ENCODE peak calls at places on chromosomes 4 and X, in six cellular contexts. M is IMR-90, C is neuronal stem cell, F is H1, X is H9, G is mesenchymal stem cell. Q is an unnamed sample. For H3K4me1, the result is how much of the 10 kb centered on the place peaks cover.

GRCh38 chrX:1807301-1807731 is 192.5 kb downstream of the ASMT start:
- DNase-seq in M (peak), C (peak), F (peak), X (peak), G (no peak), Q (no peak)

GRCh38 chr4:98564847-98565246 is 93.6 kb downstream of the TSPAN5 start:
- DNase-seq in M (no peak), C (no peak), F (no peak), X (no peak), G (no peak), Q (no peak)

GRCh38 chrX:53288173-53288572 is 6.8 kb upstream of the IQSEC2 start:
- DNase-seq in M (no peak), C (peak), F (no peak), X (peak), G (peak), Q (no peak)

GRCh38 chr4:105894570-105895323 is 524 bp upstream of the NPNT start:
- DNase-seq in M (no peak), C (peak), F (no peak), X (peak), G (peak), Q (peak)

GRCh38 chr4:159480826-159481225 is 377.9 kb downstream of the RAPGEF2 start:
- DNase-seq in M (no peak), C (no peak), F (no peak), X (no peak), G (no peak), Q (no peak)

GRCh38 chr4:1215347-1216075 is 33.4 kb downstream of the CTBP1 start:
- DNase-seq in M (no peak), C (no peak), F (no peak), X (no peak), G (no peak), Q (no peak)

GRCh38 chrX:37627602-37628001 is 56.1 kb downstream of the LANCL3 start:
- DNase-seq in M (no peak), C (no peak), F (no peak), X (no peak), G (no peak), Q (no peak)

GRCh38 chrX:119989905-119990408 is 46.4 kb upstream of the NKAP start:
- DNase-seq in M (no peak), C (no peak), F (no peak), X (peak), G (no peak), Q (no peak)

GRCh38 chr4:184664445-184665210 is 15.1 kb downstream of the PRIMPOL start:
- DNase-seq in M (peak), C (no peak), F (no peak), X (peak), G (no peak), Q (no peak)

GRCh38 chr4:21765810-21766407 is 182.7 kb downstream of the KCNIP4 start:
- DNase-seq in M (peak), C (peak), F (peak), X (peak), G (peak), Q (peak)

GRCh38 chrX:46582325-46582724 is 8.8 kb downstream of the CHST7 start:
- DNase-seq in M (peak), C (no peak), F (no peak), X (no peak), G (peak), Q (peak)

GRCh38 chrX:14064632-14065432 is 35.1 kb upstream of the GEMIN8 start:
- DNase-seq in M (peak), C (no peak), F (no peak), X (no peak), G (peak), Q (peak)

GRCh38 chrX:23334871-23335599 is 386 bp downstream of the PTCHD1 start:
- DNase-seq in M (no peak), C (no peak), F (no peak), X (peak), G (no peak), Q (no peak)

GRCh38 chrX:136847874-136848273 is 32.7 kb downstream of the RBMX start:
- DNase-seq in M (peak), C (no peak), F (no peak), X (no peak), G (no peak), Q (peak)

GRCh38 chrX:2387614-2388239 is 113.0 kb downstream of the DHRSX start:
- DNase-seq in M (peak), C (no peak), F (no peak), X (no peak), G (peak), Q (no peak)

GRCh38 chrX:23662187-23662586 is 5.1 kb upstream of the PRDX4 start:
- DNase-seq in M (no peak), C (no peak), F (no peak), X (no peak), G (no peak), Q (no peak)

GRCh38 chr4:164718817-164719216 is 35.1 kb upstream of the SMIM31 start:
- DNase-seq in M (no peak), C (no peak), F (no peak), X (no peak), G (no peak), Q (no peak)

GRCh38 chrX:638482-639131 is 8.0 kb downstream of the SHOX start:
- DNase-seq in M (no peak), C (no peak), F (no peak), X (peak), G (no peak), Q (no peak)

GRCh38 chr4:38979511-38980230 is 52.5 kb downstream of the TMEM156 start:
- DNase-seq in M (no peak), C (no peak), F (no peak), X (no peak), G (no peak), Q (peak)

GRCh38 chr4:56613101-56613862 is 67.8 kb downstream of the HOPX start:
- DNase-seq in M (peak), C (no peak), F (no peak), X (no peak), G (peak), Q (peak)

DNA sequence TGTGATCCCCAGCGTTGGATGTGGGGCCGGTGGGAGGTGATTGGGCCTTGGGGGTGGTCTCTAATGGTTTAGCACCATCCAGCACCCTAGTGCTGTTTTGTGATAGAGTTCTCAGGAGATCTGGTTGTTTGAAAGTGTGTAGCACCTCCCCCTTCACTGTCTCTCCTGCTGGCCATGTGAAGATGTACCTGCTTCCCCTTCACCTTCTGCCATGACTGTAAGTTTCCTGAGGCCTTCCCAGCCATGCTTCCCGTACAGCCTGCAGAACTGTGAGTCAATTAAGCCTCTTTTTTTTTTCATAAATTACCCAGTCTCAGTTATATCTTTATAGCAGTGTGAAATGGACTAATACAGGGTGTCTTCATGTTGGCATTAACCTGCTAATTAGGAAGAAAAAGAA is 19.3 kb upstream of the TBC1D14 start:
- DNase-seq in M (no peak), C (no peak), F (no peak), X (no peak), G (no peak), Q (no peak)
- H3K4me2 ChIP-seq in M (no peak), C (no peak), F (no peak), X (no peak), G (no peak), Q (no peak)

GRCh38 chr4:153490985-153491483 is 24.9 kb downstream of the TMEM131L start:
- DNase-seq in M (no peak), C (no peak), F (no peak), X (no peak), G (no peak), Q (no peak)
- H3K4me1 ChIP-seq in M (under half), C (under half), F (under half), X (under half), G (under half), Q (under half)

GRCh38 chr4:109275346-109275745 is 27.1 kb downstream of the COL25A1 start:
- DNase-seq in M (no peak), C (no peak), F (no peak), X (no peak), G (no peak), Q (no peak)
- H4K91ac ChIP-seq in M (no peak), C (no peak), F (no peak), X (no peak), G (no peak), Q (no peak)

DNA sequence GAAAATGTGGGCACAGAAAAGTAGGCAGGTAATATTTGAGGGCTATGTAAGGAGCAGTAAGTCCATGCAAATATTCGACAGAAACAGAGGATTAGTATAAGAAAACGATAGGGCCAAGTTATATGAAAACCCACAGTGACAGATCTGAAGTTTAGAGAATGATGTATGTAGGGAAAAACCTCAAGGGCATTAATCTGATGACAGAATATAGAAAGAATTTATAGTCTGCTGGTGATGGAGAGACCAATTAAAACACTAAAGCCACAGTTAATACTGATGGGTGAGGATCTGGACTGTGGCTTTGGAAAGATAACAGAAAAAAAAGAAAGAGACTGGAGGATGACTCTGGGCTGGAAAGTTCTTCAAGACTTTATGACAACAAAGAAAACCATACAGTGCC is 169.7 kb downstream of the PALLD start:
- DNase-seq in M (peak), C (no peak), F (no peak), X (no peak), G (peak), Q (no peak)
- H3K4me2 ChIP-seq in M (peak), C (no peak), F (no peak), X (no peak), G (no peak), Q (no peak)

GRCh38 chrX:65720580-65720979 is 53.1 kb downstream of the MSN start:
- DNase-seq in M (no peak), C (no peak), F (no peak), X (no peak), G (no peak), Q (no peak)
- H3K4me1 ChIP-seq in M (under half), C (under half), F (under half), X (under half), G (under half), Q (under half)

GRCh38 chr4:153419673-153420278 is 46.4 kb upstream of the TMEM131L start:
- DNase-seq in M (no peak), C (no peak), F (no peak), X (no peak), G (no peak), Q (no peak)
- H4K91ac ChIP-seq in M (no peak), C (peak), F (no peak), X (no peak), G (no peak), Q (no peak)

DNA sequence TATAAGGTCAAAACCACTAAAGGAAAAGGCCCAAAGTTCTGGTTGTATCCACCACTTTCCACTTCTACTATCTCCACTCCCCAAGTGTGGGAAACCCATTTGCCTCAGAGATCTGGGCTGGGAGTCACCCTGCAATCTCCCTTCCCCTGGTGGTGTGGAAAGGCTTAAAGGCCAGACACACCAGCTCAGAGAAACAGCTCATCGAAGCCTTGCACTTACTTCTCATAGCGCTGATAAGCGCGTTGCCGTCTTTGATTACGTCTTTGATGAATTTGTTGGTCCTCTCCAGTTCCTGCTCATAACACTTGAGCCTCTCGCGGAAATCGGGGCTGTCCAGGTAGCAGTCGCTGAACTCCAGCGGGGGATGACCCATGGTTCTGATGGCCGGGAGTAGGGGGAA is 647 bp downstream of the OPHN1 start:
- DNase-seq in M (peak), C (no peak), F (no peak), X (no peak), G (peak), Q (peak)
- H3K4me2 ChIP-seq in M (peak), C (peak), F (peak), X (peak), G (peak), Q (peak)

GRCh38 chr4:91598696-91599095 is 705.1 kb upstream of the GRID2 start:
- DNase-seq in M (no peak), C (no peak), F (no peak), X (no peak), G (no peak), Q (no peak)

GRCh38 chr4:91596683-91597082 is 707.1 kb upstream of the GRID2 start:
- DNase-seq in M (no peak), C (no peak), F (no peak), X (no peak), G (no peak), Q (no peak)

DNA sequence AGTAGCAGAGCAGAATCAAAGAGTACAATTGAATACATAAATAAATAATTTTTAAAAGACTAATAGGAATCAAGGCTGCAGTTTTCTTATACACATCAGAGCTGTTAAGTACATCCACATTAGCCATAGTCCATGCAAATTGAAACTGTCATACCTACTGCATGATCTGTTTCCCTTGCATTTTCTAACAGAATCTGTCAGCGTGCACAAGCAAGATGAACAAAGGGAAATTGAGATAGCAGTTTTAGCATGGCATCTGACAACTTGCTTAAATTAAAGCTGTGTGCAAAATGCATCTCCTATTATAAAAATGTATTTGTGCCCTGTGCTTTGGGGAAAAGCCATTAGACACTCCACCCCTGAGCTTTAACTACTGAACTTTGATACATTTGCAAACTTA is 703.5 kb upstream of the GRID2 start:
- DNase-seq in M (no peak), C (no peak), F (no peak), X (no peak), G (no peak), Q (no peak)
- H3K4me1 ChIP-seq in M (under half), C (under half), F (under half), X (under half), G (under half), Q (under half)

DNA sequence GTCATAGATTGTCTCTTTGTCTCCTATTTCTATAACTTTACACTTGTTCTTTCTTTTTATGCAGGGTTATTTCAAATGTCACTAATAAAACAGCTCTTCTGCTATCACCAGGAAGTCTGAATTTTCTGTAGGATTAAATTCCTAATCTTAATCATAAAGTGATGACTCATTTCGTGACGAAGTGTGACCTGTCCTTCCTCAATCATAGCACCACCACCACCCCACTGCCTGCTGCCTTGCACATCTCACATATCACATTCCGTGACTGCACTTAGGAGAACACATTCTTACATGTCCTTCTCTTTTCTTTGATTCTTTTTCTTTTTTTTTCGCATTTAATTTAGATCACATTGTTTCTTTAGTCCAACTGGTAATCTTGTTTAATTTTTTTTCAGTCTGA is 57.7 kb upstream of the UGT2B7 start:
- DNase-seq in M (peak), C (no peak), F (no peak), X (no peak), G (no peak), Q (no peak)
- H4K91ac ChIP-seq in M (no peak), C (no peak), F (no peak), X (no peak), G (no peak), Q (no peak)